ENCODE peak calls at places on chromosomes 16 and 17, in ten cellular contexts. E is stimulated activated CD4-positive, alpha-beta T cell treated with anti-CD3 and anti-CD28 coated beads, Interleukin-1b, Interleukin-23, amount 100 ng/mL, for 4 hours; W is NCI-H1694; Z is bronchial epithelial cell; L is CD8-positive, alpha-beta memory T cell; M is choroid plexus epithelial cell; Y is psoas muscle; I is HFFc6; Q is NCI-H2107; J is GM19239. B is an unnamed sample.

GRCh38 chr16:28140788-28141618 is 70.8 kb downstream of the XPO6 start:
- DNase-seq in Y (no peak), Q (no peak), L (peak), W (no peak), Z (peak), J (peak), M (no peak), E (peak), I (no peak), B (peak)

GRCh38 chr16:24505959-24506358 is 33.4 kb upstream of the RBBP6 start:
- DNase-seq in W (no peak), Q (no peak), L (no peak), Y (no peak), J (no peak), E (no peak), Z (no peak), M (no peak), I (no peak), B (no peak)

GRCh38 chr16:3193221-3194212 is 5.5 kb downstream of the OR1F1 start:
- DNase-seq in Q (no peak), M (no peak), I (no peak), L (no peak), W (no peak), E (no peak), J (no peak), Z (no peak), Y (no peak), B (no peak)

GRCh38 chr16:1439058-1439698 is 5.2 kb downstream of the CCDC154 start:
- DNase-seq in M (no peak), J (no peak), W (no peak), L (no peak), E (no peak), Y (no peak), I (no peak), Q (no peak), Z (no peak), B (no peak)

GRCh38 chr16:50709061-50709695 is 15.8 kb downstream of the NOD2 start:
- DNase-seq in L (no peak), E (no peak), J (peak), W (no peak), M (no peak), I (no peak), Q (no peak), Z (no peak), Y (no peak), B (no peak)

GRCh38 chr16:12147681-12148479 is 171.3 kb downstream of the SNX29 start:
- DNase-seq in W (peak), L (no peak), Z (no peak), Q (no peak), Y (no peak), M (no peak), E (no peak), J (no peak), I (no peak), B (no peak)

GRCh38 chr17:41976142-41976768 is 9.7 kb downstream of the CNP start:
- DNase-seq in L (no peak), J (no peak), I (no peak), Q (no peak), E (no peak), M (peak), Z (no peak), Y (no peak), W (no peak), B (no peak)

GRCh38 chr16:77231047-77231446 is 31.8 kb downstream of the SYCE1L start:
- DNase-seq in M (no peak), Z (no peak), Y (no peak), I (no peak), E (no peak), W (no peak), J (no peak), L (no peak), Q (no peak), B (no peak)